ENCODE peak calls at places on chromosomes 4 and X, in six cellular contexts. One of them, this sample, is unnamed.

GRCh38 chrX:786441-786881 is 155.9 kb downstream of the SHOX start:
- DNase-seq in H1: no peak
- DNase-seq in GM12891: no peak
- DNase-seq in K562: no peak
- DNase-seq in GM12878: no peak
- DNase-seq in HepG2: no peak
- DNase-seq in this sample: no peak

GRCh38 chr4:127549521-127549920 is 83.2 kb upstream of the INTU start:
- DNase-seq in H1: no peak
- DNase-seq in GM12891: no peak
- DNase-seq in K562: no peak
- DNase-seq in GM12878: no peak
- DNase-seq in HepG2: no peak
- DNase-seq in this sample: no peak

GRCh38 chrX:149803458-149804062 is 21.8 kb downstream of the MAGEA9 start:
- DNase-seq in H1: no peak
- DNase-seq in GM12891: no peak
- DNase-seq in K562: no peak
- DNase-seq in GM12878: no peak
- DNase-seq in HepG2: no peak
- DNase-seq in this sample: no peak

GRCh38 chrX:10611441-10612090 is 8.8 kb downstream of the MID1 start:
- DNase-seq in H1: no peak
- DNase-seq in GM12891: no peak
- DNase-seq in K562: no peak
- DNase-seq in GM12878: no peak
- DNase-seq in HepG2: no peak
- DNase-seq in this sample: no peak

GRCh38 chr4:174316954-174317353 is 33.2 kb downstream of the CEP44 start:
- DNase-seq in H1: no peak
- DNase-seq in GM12891: no peak
- DNase-seq in K562: no peak
- DNase-seq in GM12878: no peak
- DNase-seq in HepG2: no peak
- DNase-seq in this sample: no peak

GRCh38 chr4:99381588-99382175 is 29.1 kb upstream of the ADH1C start:
- DNase-seq in H1: no peak
- DNase-seq in GM12891: no peak
- DNase-seq in K562: no peak
- DNase-seq in GM12878: no peak
- DNase-seq in HepG2: no peak
- DNase-seq in this sample: no peak

GRCh38 chr4:165345663-165346417 is 18.4 kb downstream of the MSMO1 start:
- DNase-seq in H1: no peak
- DNase-seq in GM12891: no peak
- DNase-seq in K562: no peak
- DNase-seq in GM12878: no peak
- DNase-seq in HepG2: no peak
- DNase-seq in this sample: no peak

GRCh38 chrX:150769408-150769807 is 76.2 kb downstream of the MTMR1 start:
- DNase-seq in H1: no peak
- DNase-seq in GM12891: no peak
- DNase-seq in K562: no peak
- DNase-seq in GM12878: no peak
- DNase-seq in HepG2: no peak
- DNase-seq in this sample: no peak

GRCh38 chrX:24372021-24372763 is 11.8 kb downstream of the SUPT20HL1 start:
- DNase-seq in H1: no peak
- DNase-seq in GM12891: no peak
- DNase-seq in K562: no peak
- DNase-seq in GM12878: no peak
- DNase-seq in HepG2: no peak
- DNase-seq in this sample: no peak

GRCh38 chr4:84804126-84804525 is 162.4 kb downstream of the WDFY3 start:
- DNase-seq in H1: no peak
- DNase-seq in GM12891: no peak
- DNase-seq in K562: no peak
- DNase-seq in GM12878: no peak
- DNase-seq in HepG2: no peak
- DNase-seq in this sample: no peak

GRCh38 chr4:57190651-57191481 is 80.7 kb upstream of the IGFBP7 start:
- DNase-seq in H1: peak; percentile 57
- DNase-seq in GM12891: peak; percentile 20
- DNase-seq in K562: peak; percentile 69
- DNase-seq in GM12878: no peak
- DNase-seq in HepG2: peak; percentile 18
- DNase-seq in this sample: no peak

GRCh38 chr4:164221631-164222030 is 532.3 kb upstream of the SMIM31 start:
- DNase-seq in H1: no peak
- DNase-seq in GM12891: no peak
- DNase-seq in K562: no peak
- DNase-seq in GM12878: no peak
- DNase-seq in HepG2: no peak
- DNase-seq in this sample: no peak

GRCh38 chr4:76494243-76494642 is 59.2 kb downstream of the SHROOM3 start:
- DNase-seq in H1: no peak
- DNase-seq in GM12891: no peak
- DNase-seq in K562: no peak
- DNase-seq in GM12878: no peak
- DNase-seq in HepG2: no peak
- DNase-seq in this sample: no peak
- TF ChIP-seq POLR2AphosphoS5 in H1: no peak
- TF ChIP-seq POLR2AphosphoS5 in GM12891: no peak
- TF ChIP-seq POLR2AphosphoS5 in K562: no peak
- TF ChIP-seq POLR2AphosphoS5 in GM12878: no peak
- TF ChIP-seq POLR2AphosphoS5 in HepG2: no peak
- TF ChIP-seq POLR2AphosphoS5 in this sample: no peak

GRCh38 chr4:184385705-184386141 is 88.6 kb downstream of the IRF2 start:
- DNase-seq in H1: no peak
- DNase-seq in GM12891: no peak
- DNase-seq in K562: no peak
- DNase-seq in GM12878: no peak
- DNase-seq in HepG2: peak; percentile 92
- DNase-seq in this sample: no peak

GRCh38 chr4:184382189-184382846 is 92.0 kb downstream of the IRF2 start:
- DNase-seq in H1: no peak
- DNase-seq in GM12891: no peak
- DNase-seq in K562: no peak
- DNase-seq in GM12878: peak; percentile 53
- DNase-seq in HepG2: peak; percentile 33
- DNase-seq in this sample: no peak

GRCh38 chr4:184384810-184385557 is 89.4 kb downstream of the IRF2 start:
- DNase-seq in H1: no peak
- DNase-seq in GM12891: no peak
- DNase-seq in K562: no peak
- DNase-seq in GM12878: no peak
- DNase-seq in HepG2: no peak
- DNase-seq in this sample: no peak

GRCh38 chr4:184383497-184384055 is 90.8 kb downstream of the IRF2 start:
- DNase-seq in H1: no peak
- DNase-seq in GM12891: no peak
- DNase-seq in K562: no peak
- DNase-seq in GM12878: no peak
- DNase-seq in HepG2: peak; percentile 27
- DNase-seq in this sample: no peak

GRCh38 chr4:184384056-184384809 is 90.1 kb downstream of the IRF2 start:
- DNase-seq in H1: no peak
- DNase-seq in GM12891: no peak
- DNase-seq in K562: no peak
- DNase-seq in GM12878: peak; percentile 92
- DNase-seq in HepG2: peak; percentile 86
- DNase-seq in this sample: peak; percentile 41
- TF ChIP-seq POLR2A in H1: no peak
- TF ChIP-seq POLR2A in GM12891: no peak
- TF ChIP-seq POLR2A in K562: no peak
- TF ChIP-seq POLR2A in GM12878: peak; percentile 70
- TF ChIP-seq POLR2A in HepG2: peak; percentile 64
- TF ChIP-seq POLR2A in this sample: no peak

GRCh38 chrX:134174273-134174660 is 62.7 kb upstream of the CCDC160 start:
- DNase-seq in H1: no peak
- DNase-seq in GM12891: no peak
- DNase-seq in K562: no peak
- DNase-seq in GM12878: no peak
- DNase-seq in HepG2: no peak
- DNase-seq in this sample: no peak

GRCh38 chrX:134174859-134175258 is 62.1 kb upstream of the CCDC160 start:
- DNase-seq in H1: peak; percentile 39
- DNase-seq in GM12891: no peak
- DNase-seq in K562: no peak
- DNase-seq in GM12878: no peak
- DNase-seq in HepG2: no peak
- DNase-seq in this sample: no peak

GRCh38 chrX:134173541-134174272 is 63.3 kb upstream of the CCDC160 start:
- DNase-seq in H1: no peak
- DNase-seq in GM12891: no peak
- DNase-seq in K562: no peak
- DNase-seq in GM12878: no peak
- DNase-seq in HepG2: no peak
- DNase-seq in this sample: no peak

GRCh38 chrX:134172588-134173259 is 64.3 kb upstream of the CCDC160 start:
- DNase-seq in H1: no peak
- DNase-seq in GM12891: no peak
- DNase-seq in K562: no peak
- DNase-seq in GM12878: no peak
- DNase-seq in HepG2: no peak
- DNase-seq in this sample: no peak

DNA sequence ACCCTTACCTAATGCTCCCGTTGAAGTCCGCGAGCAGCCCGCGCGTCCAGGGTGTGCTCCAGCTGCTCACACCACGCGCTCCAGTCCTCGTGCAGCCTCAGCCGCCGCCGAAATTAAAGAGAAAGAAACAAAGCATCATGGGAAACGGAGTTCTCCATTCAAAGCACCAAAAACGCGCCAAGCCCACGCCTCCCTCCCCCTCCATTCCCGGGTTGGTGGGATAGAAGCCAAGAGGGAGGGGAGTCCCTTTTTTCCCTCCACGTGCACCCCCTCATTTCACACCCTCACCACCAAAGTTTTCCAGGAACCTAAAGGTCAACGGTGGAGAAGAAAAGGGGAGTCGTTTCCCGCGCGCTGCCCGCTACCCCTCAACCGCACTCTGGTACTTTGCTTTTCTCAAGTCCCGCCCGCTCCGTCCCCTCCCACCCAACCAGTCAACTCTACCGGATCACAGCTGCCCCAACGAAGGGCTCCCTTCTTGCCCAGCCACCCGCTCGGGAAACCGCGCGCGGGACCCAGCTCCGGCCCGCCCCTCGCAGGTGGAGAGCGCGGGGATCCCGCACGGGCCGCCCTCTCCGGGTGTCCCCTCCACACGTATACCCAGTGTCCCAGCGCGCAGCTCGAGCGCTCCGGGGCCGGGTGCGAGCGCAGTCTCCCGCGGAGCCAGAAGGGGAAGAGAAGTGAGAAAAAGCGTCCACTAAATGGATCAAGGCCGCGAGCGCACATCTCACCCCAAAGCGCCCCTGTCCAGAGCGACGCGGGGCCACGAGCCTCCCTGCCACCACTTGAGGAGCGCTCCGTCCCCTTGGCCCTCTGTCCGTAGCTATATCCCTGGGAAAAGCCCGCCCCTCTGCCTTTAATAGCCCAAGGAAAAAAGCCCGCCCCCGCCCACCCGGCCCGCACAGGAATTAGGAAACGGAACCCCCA is 65.1 kb upstream of the CCDC160 start:
- DNase-seq in H1: no peak
- DNase-seq in GM12891: no peak
- DNase-seq in K562: no peak
- DNase-seq in GM12878: no peak
- DNase-seq in HepG2: no peak
- DNase-seq in this sample: no peak
- TF ChIP-seq TAF1 in H1: peak; percentile 42
- TF ChIP-seq TAF1 in GM12891: no peak
- TF ChIP-seq TAF1 in K562: no peak
- TF ChIP-seq TAF1 in GM12878: no peak
- TF ChIP-seq TAF1 in HepG2: no peak
- TF ChIP-seq TAF1 in this sample: no peak

DNA sequence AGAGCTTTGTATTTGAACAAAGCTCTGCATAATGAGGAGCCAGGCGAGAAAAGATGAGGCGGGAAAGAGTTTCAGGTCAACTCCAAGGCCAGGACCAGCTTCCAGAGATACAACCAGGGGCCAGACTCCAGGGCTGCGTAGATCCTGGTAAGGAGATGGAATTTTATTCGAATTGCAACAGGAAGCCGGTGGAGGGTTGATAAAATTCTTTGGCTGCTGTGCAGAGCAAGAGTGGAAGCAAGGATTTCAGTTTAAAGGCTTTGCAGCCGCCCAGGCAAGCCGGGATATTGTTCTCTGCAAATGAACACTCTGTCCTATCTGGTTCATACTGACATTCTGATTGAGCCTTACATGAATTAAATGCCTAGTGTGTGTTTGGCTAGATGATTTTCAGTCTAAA is 40.3 kb upstream of the CBR4 start:
- DNase-seq in H1: no peak
- DNase-seq in GM12891: no peak
- DNase-seq in K562: no peak
- DNase-seq in GM12878: no peak
- DNase-seq in HepG2: no peak
- DNase-seq in this sample: no peak
- TF ChIP-seq POLR2AphosphoS5 in H1: no peak
- TF ChIP-seq POLR2AphosphoS5 in GM12891: no peak
- TF ChIP-seq POLR2AphosphoS5 in K562: no peak
- TF ChIP-seq POLR2AphosphoS5 in GM12878: no peak
- TF ChIP-seq POLR2AphosphoS5 in HepG2: no peak
- TF ChIP-seq POLR2AphosphoS5 in this sample: no peak

GRCh38 chr4:55405073-55405472 is 9.3 kb downstream of the TMEM165 start:
- DNase-seq in H1: no peak
- DNase-seq in GM12891: no peak
- DNase-seq in K562: no peak
- DNase-seq in GM12878: no peak
- DNase-seq in HepG2: no peak
- DNase-seq in this sample: no peak
- TF ChIP-seq POLR2A in H1: no peak
- TF ChIP-seq POLR2A in GM12891: no peak
- TF ChIP-seq POLR2A in K562: no peak
- TF ChIP-seq POLR2A in GM12878: no peak
- TF ChIP-seq POLR2A in HepG2: no peak
- TF ChIP-seq POLR2A in this sample: no peak

GRCh38 chr4:153679476-153679875 is 4.6 kb upstream of the TLR2 start:
- DNase-seq in H1: no peak
- DNase-seq in GM12891: no peak
- DNase-seq in K562: no peak
- DNase-seq in GM12878: no peak
- DNase-seq in HepG2: no peak
- DNase-seq in this sample: no peak
- TF ChIP-seq TAF1 in H1: no peak
- TF ChIP-seq TAF1 in GM12891: no peak
- TF ChIP-seq TAF1 in K562: no peak
- TF ChIP-seq TAF1 in GM12878: no peak
- TF ChIP-seq TAF1 in HepG2: no peak
- TF ChIP-seq TAF1 in this sample: no peak

DNA sequence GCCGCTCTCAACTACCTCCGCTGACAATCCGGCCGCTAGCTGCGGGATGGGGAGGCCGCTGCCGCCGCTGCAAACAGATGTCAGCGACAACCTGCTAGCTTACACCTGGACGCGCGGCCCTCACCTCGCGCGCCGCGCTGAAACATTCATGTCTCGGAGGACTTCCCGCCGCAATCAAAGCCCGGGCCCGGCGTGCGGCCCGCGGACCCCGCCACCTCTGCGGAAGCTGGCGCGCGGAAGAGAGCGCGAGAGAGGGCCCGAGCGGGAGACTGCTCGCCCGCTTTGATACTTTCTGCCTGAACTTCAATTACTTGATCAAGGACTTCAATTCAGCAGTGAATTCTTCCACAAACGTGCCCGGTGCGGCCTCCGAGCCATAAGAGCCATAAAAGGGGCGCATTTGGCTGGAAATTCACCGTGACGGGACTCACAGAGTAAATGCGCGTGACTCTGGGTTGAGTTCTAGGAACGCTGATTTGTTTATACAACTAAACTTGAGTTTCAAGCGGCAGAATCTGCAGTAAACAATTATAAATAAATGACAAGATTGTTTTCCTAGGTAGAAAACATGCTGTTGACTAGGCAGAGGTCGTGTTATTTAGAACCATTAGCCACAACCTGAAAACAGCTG is 108.2 kb downstream of the ANTXR2 start:
- DNase-seq in H1: no peak
- DNase-seq in GM12891: no peak
- DNase-seq in K562: no peak
- DNase-seq in GM12878: no peak
- DNase-seq in HepG2: no peak
- DNase-seq in this sample: no peak
- TF ChIP-seq POLR2AphosphoS5 in H1: no peak
- TF ChIP-seq POLR2AphosphoS5 in GM12891: no peak
- TF ChIP-seq POLR2AphosphoS5 in K562: no peak
- TF ChIP-seq POLR2AphosphoS5 in GM12878: no peak
- TF ChIP-seq POLR2AphosphoS5 in HepG2: no peak
- TF ChIP-seq POLR2AphosphoS5 in this sample: no peak